ENCODE peak calls at places on chromosomes 13 and 19, in eight cellular contexts. L is heart left ventricle, J is endothelial cell of umbilical vein, R is HCT116, G is body of pancreas, T is tibial nerve, K is esophagus squamous epithelium, P is adrenal gland. E is an unnamed sample.

GRCh38 chr13:76856141-76856571 is 30.0 kb downstream of the KCTD12 start:
- DNase-seq in L (no peak), J (no peak), R (no peak), G (no peak), T (no peak), K (no peak), P (no peak), E (no peak)

GRCh38 chr13:46866150-46866549 is 30.7 kb downstream of the HTR2A start:
- DNase-seq in L (peak; percentile 13), J (no peak), R (no peak), G (peak; percentile 29), T (peak; percentile 5), K (peak; percentile 1), P (peak; percentile 8), E (no peak)

GRCh38 chr13:41315466-41316047 is 4.5 kb downstream of the NAA16 start:
- DNase-seq in L (no peak), J (no peak), R (no peak), G (no peak), T (no peak), K (no peak), P (no peak), E (no peak)

GRCh38 chr13:51370116-51370515 is 30.6 kb downstream of the SERPINE3 start:
- DNase-seq in L (no peak), J (no peak), R (no peak), G (no peak), T (no peak), K (no peak), P (no peak), E (no peak)

GRCh38 chr19:15136234-15136954 is 29.2 kb downstream of the SYDE1 start:
- DNase-seq in L (no peak), J (no peak), R (no peak), G (no peak), T (no peak), K (no peak), P (no peak), E (no peak)

GRCh38 chr19:14582894-14583340 is at the start of gene CLEC17A:
- DNase-seq in L (no peak), J (no peak), R (no peak), G (no peak), T (no peak), K (no peak), P (no peak), E (no peak)

GRCh38 chr19:34345934-34346333 is 19.1 kb upstream of the GPI start:
- DNase-seq in L (peak; percentile 48), J (peak; percentile 77), R (peak; percentile 61), G (peak; percentile 66), T (peak; percentile 55), K (no peak), P (peak; percentile 83), E (peak; percentile 69)

GRCh38 chr13:98110749-98111148 is 32.1 kb upstream of the FARP1 start:
- DNase-seq in L (no peak), J (no peak), R (no peak), G (no peak), T (no peak), K (no peak), P (no peak), E (no peak)

GRCh38 chr19:31943305-31943704 is 402.1 kb upstream of the ZNF507 start:
- DNase-seq in L (no peak), J (no peak), R (no peak), G (no peak), T (no peak), K (no peak), P (no peak), E (no peak)

GRCh38 chr13:93268327-93269028 is 41.9 kb downstream of the GPC6 start:
- DNase-seq in L (no peak), J (no peak), R (no peak), G (no peak), T (no peak), K (no peak), P (no peak), E (no peak)

GRCh38 chr13:33279898-33280549 is 5.5 kb downstream of the STARD13 start:
- DNase-seq in L (no peak), J (peak; percentile 76), R (no peak), G (no peak), T (no peak), K (no peak), P (no peak), E (no peak)

GRCh38 chr19:10796653-10797052 is 39.4 kb downstream of the TMED1 start:
- DNase-seq in L (no peak), J (no peak), R (no peak), G (no peak), T (no peak), K (no peak), P (no peak), E (no peak)

GRCh38 chr13:30576528-30576927 is 41.2 kb upstream of the USPL1 start:
- DNase-seq in L (peak; percentile 25), J (no peak), R (no peak), G (peak; percentile 26), T (peak; percentile 16), K (no peak), P (peak; percentile 80), E (no peak)

GRCh38 chr13:20546559-20546958 is 20.4 kb upstream of the IFT88 start:
- DNase-seq in L (no peak), J (no peak), R (no peak), G (no peak), T (no peak), K (no peak), P (no peak), E (no peak)

GRCh38 chr19:15701757-15702589 is 25.9 kb upstream of the OR10H2 start:
- DNase-seq in L (no peak), J (no peak), R (no peak), G (no peak), T (no peak), K (no peak), P (no peak), E (no peak)

GRCh38 chr13:112928958-112929777 is 39.8 kb upstream of the MCF2L start:
- DNase-seq in L (peak; percentile 49), J (peak; percentile 26), R (no peak), G (peak; percentile 60), T (no peak), K (no peak), P (peak; percentile 56), E (no peak)

GRCh38 chr19:44745386-44745831 is 3.1 kb upstream of the BCL3 start:
- DNase-seq in L (peak; percentile 84), J (no peak), R (peak; percentile 26), G (peak; percentile 64), T (peak; percentile 61), K (no peak), P (peak; percentile 80), E (peak; percentile 57)

GRCh38 chr19:4030552-4030951 is 23.0 kb downstream of the PIAS4 start:
- DNase-seq in L (no peak), J (no peak), R (no peak), G (no peak), T (no peak), K (no peak), P (no peak), E (no peak)

GRCh38 chr19:4029247-4029614 is 21.7 kb downstream of the PIAS4 start:
- DNase-seq in L (no peak), J (no peak), R (no peak), G (no peak), T (no peak), K (no peak), P (no peak), E (no peak)

GRCh38 chr19:4032436-4032835 is 24.9 kb downstream of the PIAS4 start:
- DNase-seq in L (no peak), J (no peak), R (no peak), G (no peak), T (no peak), K (no peak), P (peak; percentile 92), E (no peak)

GRCh38 chr19:4031420-4031819 is 23.9 kb downstream of the PIAS4 start:
- DNase-seq in L (no peak), J (no peak), R (no peak), G (no peak), T (no peak), K (no peak), P (no peak), E (no peak)

GRCh38 chr19:4030981-4031380 is 23.4 kb downstream of the PIAS4 start:
- DNase-seq in L (no peak), J (no peak), R (no peak), G (no peak), T (no peak), K (no peak), P (no peak), E (no peak)
- TF ChIP-seq POLR2A in L (no peak), J (no peak), R (no peak), G (no peak), T (no peak), K (no peak), P (no peak), E (no peak)

DNA sequence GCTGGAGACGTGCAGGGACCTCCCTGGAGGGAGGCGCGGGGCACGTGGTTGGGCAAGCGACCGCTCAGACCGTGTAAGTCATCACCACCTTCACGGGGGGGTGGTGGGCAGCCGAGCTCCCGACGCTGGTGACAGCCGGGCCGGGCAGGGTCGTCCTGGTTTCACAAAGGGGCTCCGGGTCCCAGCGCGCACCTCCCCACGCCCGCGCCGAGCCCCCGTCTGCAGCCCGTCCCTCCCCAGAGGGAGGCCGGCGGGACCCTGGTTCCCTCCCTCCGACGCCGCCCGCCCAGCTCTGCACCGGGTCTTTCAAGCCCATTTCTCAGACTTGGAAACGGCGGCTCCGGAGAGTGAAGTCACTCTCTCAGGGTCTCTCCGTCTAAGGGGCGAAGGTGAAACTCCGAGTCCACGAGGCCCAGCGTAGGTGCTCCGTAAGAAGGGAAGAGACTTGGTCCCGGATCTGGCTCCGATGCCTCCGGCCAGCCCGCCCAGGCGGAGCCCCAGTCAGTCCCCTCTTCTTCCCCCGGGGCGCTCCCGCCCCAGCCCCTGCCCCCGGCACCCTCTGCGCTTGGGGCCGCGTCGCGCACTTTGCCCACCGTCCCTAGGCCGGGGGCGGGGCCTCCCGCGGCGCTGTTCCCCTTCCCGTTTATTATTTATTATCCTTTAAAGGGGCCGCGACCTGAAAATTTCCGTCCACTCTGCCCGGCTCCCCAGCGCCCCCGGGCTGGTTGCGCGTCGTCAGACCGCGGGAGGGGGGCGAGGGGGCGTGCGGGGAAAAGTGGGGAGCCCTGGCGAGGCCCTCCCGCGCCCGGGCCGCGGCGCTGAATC is 536 bp upstream of the ARID3A start:
- DNase-seq in L (peak; percentile 83), J (peak; percentile 79), R (peak; percentile 72), G (peak; percentile 83), T (peak; percentile 71), K (no peak), P (peak; percentile 83), E (peak; percentile 80)
- H3K4me3 ChIP-seq in L (peak overlapping the region; percentile 92), J (peak overlapping the region; percentile 95), R (peak overlapping the region; percentile 84), G (peak overlapping the region; percentile 74), T (peak overlapping the region; percentile 56), K (peak overlapping the region; percentile 83), P (peak overlapping the region; percentile 71), E (peak overlapping the region; percentile 86)

GRCh38 chr19:7637374-7638256 is 705 bp downstream of the STXBP2 start:
- DNase-seq in L (no peak), J (peak; percentile 22), R (no peak), G (peak; percentile 69), T (no peak), K (no peak), P (peak; percentile 55), E (peak; percentile 73)
- TF ChIP-seq POLR2A in L (no peak), J (no peak), R (no peak), G (no peak), T (no peak), K (no peak), P (no peak), E (no peak)

DNA sequence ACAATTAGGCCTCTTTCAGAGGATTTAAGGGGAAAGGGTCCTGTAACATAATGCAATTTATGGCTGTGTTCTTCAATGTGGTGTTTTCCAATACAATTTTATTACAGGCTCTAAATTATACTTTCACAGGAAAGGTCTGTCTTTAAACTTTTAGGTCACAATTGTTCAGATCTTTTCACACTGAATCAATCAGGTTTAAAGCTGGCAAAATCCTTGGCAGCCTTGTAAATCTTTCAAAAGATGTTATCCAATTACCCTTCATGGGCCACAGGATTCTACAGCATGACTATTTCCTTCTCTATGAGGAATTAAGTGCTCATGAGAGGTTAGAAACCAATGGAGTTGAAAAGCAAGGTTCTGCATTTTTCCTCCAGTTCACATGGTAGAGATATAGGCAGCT is 211.5 kb upstream of the MIR17HG start:
- DNase-seq in L (no peak), J (no peak), R (no peak), G (no peak), T (no peak), K (no peak), P (no peak), E (no peak)
- H3K4me3 ChIP-seq in L (no peak overlapping the region), J (no peak overlapping the region), R (no peak overlapping the region), G (no peak overlapping the region), T (no peak overlapping the region), K (no peak overlapping the region), P (no peak overlapping the region), E (no peak overlapping the region)